ENCODE peak calls at places on chromosomes 7 and 10, in seven cellular contexts. One of them, this sample, is unnamed.

GRCh38 chr10:16105082-16105481 is 244.8 kb upstream of the MINDY3 start:
- DNase-seq in neuronal stem cell: no peak
- DNase-seq in mesendoderm: no peak
- DNase-seq in IMR-90: no peak
- DNase-seq in H1: no peak
- DNase-seq in H9: no peak
- DNase-seq in mesenchymal stem cell: no peak
- DNase-seq in this sample: no peak

GRCh38 chr10:87605656-87606308 is 53.9 kb upstream of the PAPSS2 start:
- DNase-seq in neuronal stem cell: no peak
- DNase-seq in mesendoderm: no peak
- DNase-seq in IMR-90: no peak
- DNase-seq in H1: no peak
- DNase-seq in H9: no peak
- DNase-seq in mesenchymal stem cell: peak
- DNase-seq in this sample: no peak

GRCh38 chr10:66176772-66177171 is 749.1 kb upstream of the LRRTM3 start:
- DNase-seq in neuronal stem cell: no peak
- DNase-seq in mesendoderm: no peak
- DNase-seq in IMR-90: peak
- DNase-seq in H1: no peak
- DNase-seq in H9: no peak
- DNase-seq in mesenchymal stem cell: peak
- DNase-seq in this sample: no peak

GRCh38 chr7:2965745-2966270 is 77.9 kb downstream of the CARD11 start:
- DNase-seq in neuronal stem cell: no peak
- DNase-seq in mesendoderm: no peak
- DNase-seq in IMR-90: no peak
- DNase-seq in H1: no peak
- DNase-seq in H9: no peak
- DNase-seq in mesenchymal stem cell: no peak
- DNase-seq in this sample: no peak

GRCh38 chr10:31581741-31582323 is 262.8 kb downstream of the ZEB1 start:
- DNase-seq in neuronal stem cell: no peak
- DNase-seq in mesendoderm: no peak
- DNase-seq in IMR-90: no peak
- DNase-seq in H1: no peak
- DNase-seq in H9: no peak
- DNase-seq in mesenchymal stem cell: peak
- DNase-seq in this sample: peak

GRCh38 chr7:114414151-114415053 is at the start of gene FOXP2:
- DNase-seq in neuronal stem cell: no peak
- DNase-seq in mesendoderm: peak
- DNase-seq in IMR-90: peak
- DNase-seq in H1: no peak
- DNase-seq in H9: no peak
- DNase-seq in mesenchymal stem cell: peak
- DNase-seq in this sample: no peak

GRCh38 chr10:86706401-86706841 is 38.1 kb downstream of the LDB3 start:
- DNase-seq in neuronal stem cell: no peak
- DNase-seq in mesendoderm: no peak
- DNase-seq in IMR-90: no peak
- DNase-seq in H1: no peak
- DNase-seq in H9: no peak
- DNase-seq in mesenchymal stem cell: no peak
- DNase-seq in this sample: no peak

GRCh38 chr10:75544381-75544780 is 113.0 kb downstream of the LRMDA start:
- DNase-seq in neuronal stem cell: no peak
- DNase-seq in mesendoderm: no peak
- DNase-seq in IMR-90: no peak
- DNase-seq in H1: no peak
- DNase-seq in H9: no peak
- DNase-seq in mesenchymal stem cell: peak
- DNase-seq in this sample: no peak

GRCh38 chr7:29486191-29486700 is 77.4 kb upstream of the PRR15 start:
- DNase-seq in neuronal stem cell: no peak
- DNase-seq in mesendoderm: no peak
- DNase-seq in IMR-90: no peak
- DNase-seq in H1: no peak
- DNase-seq in H9: no peak
- DNase-seq in mesenchymal stem cell: no peak
- DNase-seq in this sample: no peak

GRCh38 chr7:147833981-147834380 is 756.6 kb upstream of the C7orf33 start:
- DNase-seq in neuronal stem cell: no peak
- DNase-seq in mesendoderm: no peak
- DNase-seq in IMR-90: no peak
- DNase-seq in H1: no peak
- DNase-seq in H9: no peak
- DNase-seq in mesenchymal stem cell: no peak
- DNase-seq in this sample: no peak

GRCh38 chr7:152336754-152337368 is 98.9 kb downstream of the KMT2C start:
- DNase-seq in neuronal stem cell: peak
- DNase-seq in mesendoderm: peak
- DNase-seq in IMR-90: peak
- DNase-seq in H1: no peak
- DNase-seq in H9: peak
- DNase-seq in mesenchymal stem cell: peak
- DNase-seq in this sample: peak

GRCh38 chr7:154484943-154485342 is 432.7 kb downstream of the DPP6 start:
- DNase-seq in neuronal stem cell: no peak
- DNase-seq in mesendoderm: no peak
- DNase-seq in IMR-90: no peak
- DNase-seq in H1: no peak
- DNase-seq in H9: no peak
- DNase-seq in mesenchymal stem cell: no peak
- DNase-seq in this sample: no peak

GRCh38 chr7:108246227-108246837 is 116.2 kb upstream of the LAMB4 start:
- DNase-seq in neuronal stem cell: peak
- DNase-seq in mesendoderm: peak
- DNase-seq in IMR-90: peak
- DNase-seq in H1: peak
- DNase-seq in H9: no peak
- DNase-seq in mesenchymal stem cell: peak
- DNase-seq in this sample: peak
- H3K23ac ChIP-seq in neuronal stem cell: no peak
- H3K23ac ChIP-seq in mesendoderm: peak
- H3K23ac ChIP-seq in IMR-90: no peak
- H3K23ac ChIP-seq in H1: no peak
- H3K23ac ChIP-seq in H9: no peak
- H3K23ac ChIP-seq in mesenchymal stem cell: no peak
- H3K23ac ChIP-seq in this sample: no peak

DNA sequence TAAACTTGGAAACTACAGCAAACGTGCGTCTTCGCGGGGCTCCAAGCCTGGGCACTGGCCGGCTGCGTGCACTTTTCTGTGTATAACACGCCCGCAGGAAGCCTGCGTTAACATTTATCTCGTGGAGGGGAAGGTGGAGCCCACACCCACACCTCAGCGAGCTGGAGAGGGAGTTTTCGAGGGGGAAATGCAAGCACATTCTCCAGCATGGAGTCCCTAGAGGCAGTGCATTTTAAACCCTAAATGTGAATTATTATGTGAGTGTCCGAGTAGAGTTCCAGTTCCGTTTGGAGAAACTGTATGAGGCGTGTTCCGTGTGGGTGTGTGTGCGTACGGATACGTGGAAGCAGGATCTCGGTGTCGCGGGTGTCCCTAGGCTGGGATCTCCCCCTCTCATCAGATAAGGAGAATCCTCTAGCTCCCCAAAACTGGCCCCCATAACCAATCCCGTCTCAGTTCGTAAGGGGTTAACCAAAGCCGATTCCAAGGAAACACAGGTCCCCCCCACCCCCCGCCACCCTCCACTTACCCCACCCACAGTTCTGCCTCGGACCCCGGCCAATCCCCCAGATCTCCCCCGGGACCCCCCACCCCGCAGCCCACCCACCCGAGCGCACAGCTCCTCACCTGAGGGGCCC is 403 bp downstream of the CDK6 start:
- DNase-seq in neuronal stem cell: no peak
- DNase-seq in mesendoderm: peak
- DNase-seq in IMR-90: no peak
- DNase-seq in H1: no peak
- DNase-seq in H9: no peak
- DNase-seq in mesenchymal stem cell: peak
- DNase-seq in this sample: peak
- H3K9ac ChIP-seq in neuronal stem cell: peak
- H3K9ac ChIP-seq in mesendoderm: peak
- H3K9ac ChIP-seq in IMR-90: peak
- H3K9ac ChIP-seq in H1: no peak
- H3K9ac ChIP-seq in H9: peak
- H3K9ac ChIP-seq in mesenchymal stem cell: peak
- H3K9ac ChIP-seq in this sample: peak

DNA sequence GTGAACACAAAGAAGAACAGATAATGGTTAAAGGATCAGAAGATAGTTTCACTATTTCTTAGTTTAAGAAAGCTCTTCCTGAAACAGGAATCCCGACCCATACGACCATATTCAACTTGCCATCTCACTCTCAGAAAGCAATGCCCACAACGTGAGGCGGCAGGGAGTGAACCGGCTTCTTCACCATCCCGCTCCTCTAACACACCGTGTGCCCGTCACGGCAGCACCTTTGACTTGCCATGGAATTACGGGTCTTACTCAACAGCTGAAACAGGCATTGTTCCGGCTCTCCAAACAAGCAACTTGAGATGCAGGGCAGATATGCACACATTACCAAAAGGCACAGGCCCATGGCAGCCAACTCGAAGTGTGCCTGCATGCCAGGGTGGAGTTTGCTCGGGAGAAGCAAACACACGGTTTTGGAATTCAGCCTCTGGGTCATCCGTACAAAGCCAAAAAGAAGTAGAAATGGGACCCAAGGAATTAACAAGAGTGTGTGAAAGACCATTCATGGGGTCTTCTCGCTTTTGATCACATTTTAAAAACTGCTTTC is 293.6 kb downstream of the DNAJB6 start:
- DNase-seq in neuronal stem cell: no peak
- DNase-seq in mesendoderm: no peak
- DNase-seq in IMR-90: no peak
- DNase-seq in H1: no peak
- DNase-seq in H9: no peak
- DNase-seq in mesenchymal stem cell: no peak
- DNase-seq in this sample: no peak
- H3K23ac ChIP-seq in neuronal stem cell: no peak
- H3K23ac ChIP-seq in mesendoderm: no peak
- H3K23ac ChIP-seq in IMR-90: no peak
- H3K23ac ChIP-seq in H1: no peak
- H3K23ac ChIP-seq in H9: no peak
- H3K23ac ChIP-seq in mesenchymal stem cell: no peak
- H3K23ac ChIP-seq in this sample: no peak

DNA sequence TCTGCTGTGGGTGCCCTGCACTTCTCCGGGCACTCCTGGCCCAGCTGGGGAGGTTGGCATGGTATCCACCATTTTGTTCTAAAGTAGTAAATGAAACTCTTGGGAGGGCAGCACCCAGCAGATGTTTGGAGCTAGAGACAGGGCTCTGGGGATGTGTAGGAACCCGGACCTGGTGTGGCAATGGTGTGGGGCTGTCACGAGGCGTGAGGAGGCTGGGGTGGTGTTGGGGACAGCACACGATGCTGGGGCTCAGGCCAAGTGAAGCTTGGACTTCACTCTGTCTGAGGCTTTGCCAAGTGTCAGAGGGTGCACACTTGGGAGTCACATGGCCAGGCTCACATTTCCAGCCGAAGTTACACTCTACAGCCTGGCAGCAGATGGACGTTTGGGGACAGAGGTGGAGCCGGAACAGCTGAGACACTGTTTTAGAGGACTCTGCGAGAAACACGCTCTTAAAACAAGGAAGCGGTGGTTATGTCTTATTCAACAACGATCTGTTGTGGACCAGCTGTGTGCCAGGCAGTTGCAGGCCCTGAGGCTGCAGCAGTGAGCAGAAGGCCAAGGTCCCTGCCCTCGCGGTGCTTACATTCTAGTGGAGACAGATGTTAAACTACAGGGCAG is 118.2 kb downstream of the CUX1 start:
- DNase-seq in neuronal stem cell: no peak
- DNase-seq in mesendoderm: no peak
- DNase-seq in IMR-90: no peak
- DNase-seq in H1: no peak
- DNase-seq in H9: no peak
- DNase-seq in mesenchymal stem cell: no peak
- DNase-seq in this sample: no peak
- H3K9ac ChIP-seq in neuronal stem cell: peak
- H3K9ac ChIP-seq in mesendoderm: peak
- H3K9ac ChIP-seq in IMR-90: no peak
- H3K9ac ChIP-seq in H1: no peak
- H3K9ac ChIP-seq in H9: no peak
- H3K9ac ChIP-seq in mesenchymal stem cell: no peak
- H3K9ac ChIP-seq in this sample: no peak

GRCh38 chr10:67772894-67773511 is 65.0 kb downstream of the DNAJC12 start:
- DNase-seq in neuronal stem cell: no peak
- DNase-seq in mesendoderm: no peak
- DNase-seq in IMR-90: peak
- DNase-seq in H1: no peak
- DNase-seq in H9: no peak
- DNase-seq in mesenchymal stem cell: no peak
- DNase-seq in this sample: no peak
- H3K23ac ChIP-seq in neuronal stem cell: no peak
- H3K23ac ChIP-seq in mesendoderm: no peak
- H3K23ac ChIP-seq in IMR-90: no peak
- H3K23ac ChIP-seq in H1: no peak
- H3K23ac ChIP-seq in H9: no peak
- H3K23ac ChIP-seq in mesenchymal stem cell: no peak
- H3K23ac ChIP-seq in this sample: no peak

GRCh38 chr10:110310741-110311140 is 6.0 kb upstream of the SMNDC1 start:
- DNase-seq in neuronal stem cell: no peak
- DNase-seq in mesendoderm: no peak
- DNase-seq in IMR-90: no peak
- DNase-seq in H1: no peak
- DNase-seq in H9: no peak
- DNase-seq in mesenchymal stem cell: no peak
- DNase-seq in this sample: no peak
- H3K9ac ChIP-seq in neuronal stem cell: no peak
- H3K9ac ChIP-seq in mesendoderm: no peak
- H3K9ac ChIP-seq in IMR-90: no peak
- H3K9ac ChIP-seq in H1: no peak
- H3K9ac ChIP-seq in H9: no peak
- H3K9ac ChIP-seq in mesenchymal stem cell: peak
- H3K9ac ChIP-seq in this sample: no peak

GRCh38 chr10:113161061-113161460 is 211.0 kb downstream of the TCF7L2 start:
- DNase-seq in neuronal stem cell: no peak
- DNase-seq in mesendoderm: no peak
- DNase-seq in IMR-90: no peak
- DNase-seq in H1: no peak
- DNase-seq in H9: no peak
- DNase-seq in mesenchymal stem cell: no peak
- DNase-seq in this sample: no peak
- H3K23ac ChIP-seq in neuronal stem cell: no peak
- H3K23ac ChIP-seq in mesendoderm: no peak
- H3K23ac ChIP-seq in IMR-90: no peak
- H3K23ac ChIP-seq in H1: no peak
- H3K23ac ChIP-seq in H9: no peak
- H3K23ac ChIP-seq in mesenchymal stem cell: no peak
- H3K23ac ChIP-seq in this sample: no peak

DNA sequence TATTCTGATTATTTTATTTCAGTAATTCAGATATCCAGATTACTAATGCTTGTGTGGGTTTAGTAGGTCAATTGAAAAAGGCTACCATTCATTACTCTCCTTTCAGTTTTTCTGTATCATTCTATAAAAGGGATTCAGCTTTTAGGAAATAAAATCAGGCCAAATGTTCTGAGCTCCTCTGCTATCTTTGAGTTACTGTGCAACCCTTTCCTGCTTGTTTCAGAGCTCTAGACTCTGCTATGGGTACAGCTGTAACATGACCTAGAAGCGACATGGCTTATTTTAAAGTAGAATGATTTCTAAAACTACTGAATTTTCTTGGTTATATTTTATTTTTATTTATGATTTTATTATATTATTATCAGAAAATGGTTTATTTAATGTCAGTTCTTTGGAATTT is 142.8 kb downstream of the LYZL1 start:
- DNase-seq in neuronal stem cell: no peak
- DNase-seq in mesendoderm: no peak
- DNase-seq in IMR-90: no peak
- DNase-seq in H1: no peak
- DNase-seq in H9: no peak
- DNase-seq in mesenchymal stem cell: no peak
- DNase-seq in this sample: no peak
- H3K9ac ChIP-seq in neuronal stem cell: no peak
- H3K9ac ChIP-seq in mesendoderm: no peak
- H3K9ac ChIP-seq in IMR-90: no peak
- H3K9ac ChIP-seq in H1: no peak
- H3K9ac ChIP-seq in H9: no peak
- H3K9ac ChIP-seq in mesenchymal stem cell: no peak
- H3K9ac ChIP-seq in this sample: no peak

This sample was measured in trophoblast cell.